ENCODE peak calls at places on chromosomes 1 and 21, in five cellular contexts. O is A549; W is CD8-positive, alpha-beta T cell; Q is AG10803; I is progenitor cell of endocrine pancreas. B is an unnamed sample.
A peak's percentile ranks its signal among the peaks of the same experiment; 100 is the strongest.

GRCh38 chr21:23921670-23922418 is 1685.4 kb downstream of the MRPL39 start:
- DNase-seq in O (no peak), W (no peak), Q (no peak), I (no peak), B (no peak)

GRCh38 chr1:3321559-3322439 is 132.7 kb upstream of the ARHGEF16 start:
- DNase-seq in O (no peak), W (no peak), Q (peak; percentile 25), I (no peak), B (no peak)

GRCh38 chr1:185155600-185156320 is 993 bp downstream of the TRMT1L start:
- DNase-seq in O (no peak), W (no peak), Q (peak; percentile 64), I (no peak), B (no peak)

GRCh38 chr21:37208056-37208705 is 59.0 kb downstream of the VPS26C start:
- DNase-seq in O (no peak), W (no peak), Q (peak; percentile 16), I (no peak), B (peak; percentile 80)

GRCh38 chr1:175497501-175497900 is 245.9 kb downstream of the TNR start:
- DNase-seq in O (no peak), W (no peak), Q (no peak), I (no peak), B (no peak)

GRCh38 chr1:245807306-245807705 is 652.5 kb downstream of the KIF26B start:
- DNase-seq in O (no peak), W (no peak), Q (peak; percentile 63), I (no peak), B (peak; percentile 11)

GRCh38 chr1:240126821-240127220 is 35.1 kb downstream of the FMN2 start:
- DNase-seq in O (no peak), W (no peak), Q (no peak), I (no peak), B (no peak)

GRCh38 chr21:39105341-39105765 is 77.9 kb downstream of the PSMG1 start:
- DNase-seq in O (no peak), W (no peak), Q (no peak), I (no peak), B (no peak)

GRCh38 chr1:109193653-109194590 is 19.8 kb upstream of the SARS1 start:
- DNase-seq in O (peak; percentile 35), W (peak; percentile 51), Q (no peak), I (peak; percentile 34), B (no peak)

GRCh38 chr1:109192433-109192832 is 21.3 kb upstream of the SARS1 start:
- DNase-seq in O (no peak), W (no peak), Q (no peak), I (no peak), B (no peak)

GRCh38 chr1:109188776-109189175 is 24.9 kb upstream of the SARS1 start:
- DNase-seq in O (no peak), W (no peak), Q (no peak), I (no peak), B (no peak)

GRCh38 chr1:109190189-109190588 is 23.5 kb upstream of the SARS1 start:
- DNase-seq in O (no peak), W (no peak), Q (no peak), I (no peak), B (no peak)

GRCh38 chr1:109191377-109191776 is 22.3 kb upstream of the SARS1 start:
- DNase-seq in O (no peak), W (no peak), Q (no peak), I (no peak), B (no peak)
- TF ChIP-seq CTCF in O (no peak), W (no peak), Q (peak; percentile 22), I (peak; percentile 29), B (no peak)

GRCh38 chr1:25723250-25723880 is 76.6 kb upstream of the SELENON start:
- DNase-seq in O (no peak), W (no peak), Q (no peak), I (no peak), B (no peak)

GRCh38 chr1:25724201-25724600 is 75.8 kb upstream of the SELENON start:
- DNase-seq in O (no peak), W (no peak), Q (no peak), I (no peak), B (no peak)

GRCh38 chr1:25727026-25727818 is 72.8 kb upstream of the SELENON start:
- DNase-seq in O (no peak), W (no peak), Q (no peak), I (no peak), B (peak; percentile 71)

GRCh38 chr1:25724986-25725385 is 75.0 kb upstream of the SELENON start:
- DNase-seq in O (no peak), W (no peak), Q (no peak), I (no peak), B (no peak)

GRCh38 chr1:25725482-25725881 is 74.5 kb upstream of the SELENON start:
- DNase-seq in O (no peak), W (no peak), Q (no peak), I (no peak), B (no peak)
- TF ChIP-seq CTCF in O (peak; percentile 8), W (no peak), Q (no peak), I (no peak), B (no peak)

GRCh38 chr21:43917515-43918384 is 52.7 kb downstream of the AGPAT3 start:
- DNase-seq in O (no peak), W (peak; percentile 27), Q (no peak), I (no peak), B (peak; percentile 0)
- TF ChIP-seq CTCF in O (no peak), W (no peak), Q (no peak), I (no peak), B (no peak)

GRCh38 chr1:10785855-10786638 is 10.4 kb downstream of the CASZ1 start:
- DNase-seq in O (no peak), W (no peak), Q (no peak), I (no peak), B (no peak)

GRCh38 chr1:10787274-10787673 is 9.2 kb downstream of the CASZ1 start:
- DNase-seq in O (no peak), W (no peak), Q (no peak), I (no peak), B (no peak)

GRCh38 chr1:10789392-10790154 is 6.9 kb downstream of the CASZ1 start:
- DNase-seq in O (no peak), W (no peak), Q (no peak), I (no peak), B (no peak)

GRCh38 chr1:10790155-10790707 is 6.2 kb downstream of the CASZ1 start:
- DNase-seq in O (no peak), W (no peak), Q (no peak), I (no peak), B (no peak)

GRCh38 chr1:10788592-10789006 is 7.8 kb downstream of the CASZ1 start:
- DNase-seq in O (peak; percentile 51), W (no peak), Q (no peak), I (no peak), B (peak; percentile 56)
- TF ChIP-seq CTCF in O (peak; percentile 35), W (no peak), Q (peak; percentile 6), I (peak; percentile 49), B (no peak)

DNA sequence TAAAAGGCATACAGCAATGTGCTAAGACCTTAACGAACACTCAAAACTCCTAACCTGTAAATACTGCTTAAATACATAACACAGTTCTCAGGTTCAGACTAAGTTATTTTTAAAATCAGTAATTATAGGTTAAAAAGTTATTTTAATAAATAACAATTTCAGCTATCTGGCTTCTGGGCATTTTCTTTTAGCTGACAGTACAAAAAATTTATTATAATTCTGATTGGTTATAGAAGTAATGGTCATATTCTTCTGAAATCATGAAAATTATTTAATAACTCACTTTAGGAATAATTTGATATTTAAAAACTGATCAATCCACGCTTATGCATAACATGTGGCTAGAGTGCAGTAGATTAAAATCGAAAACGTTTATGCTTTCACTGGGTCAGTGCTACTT is 10.7 kb downstream of the RGS18 start:
- DNase-seq in O (no peak), W (no peak), Q (no peak), I (no peak), B (no peak)
- TF ChIP-seq CTCF in O (no peak), W (no peak), Q (no peak), I (no peak), B (no peak)

B was measured in thyroid gland.